ENCODE peak calls at places on chromosomes 13 and 19, in nine cellular contexts. R, V, H, B, K, E, T, M and Y are unnamed samples.
A peak's percentile ranks its signal among the peaks of the same experiment; 100 is the strongest.

GRCh38 chr19:57708641-57709354 is at the start of gene ZNF154:
- DNase-seq in M (peak; percentile 33), V (peak; percentile 71), T (peak; percentile 78), R (no peak), H (peak; percentile 5), K (peak; percentile 41), E (no peak), B (peak; percentile 41), Y (no peak)

GRCh38 chr19:3020321-3020960 is 8.6 kb downstream of the TLE2 start:
- DNase-seq in R (no peak), K (peak; percentile 66), V (no peak), T (peak; percentile 22), M (no peak), B (no peak), H (no peak), E (no peak), Y (no peak)

GRCh38 chr13:20972731-20973130 is 70.2 kb upstream of the XPO4 start:
- DNase-seq in E (no peak), K (no peak), H (no peak), B (no peak), T (no peak), R (no peak), V (no peak), M (no peak), Y (no peak)

GRCh38 chr19:51439021-51439465 is 19.2 kb downstream of the SIGLEC8 start:
- DNase-seq in K (no peak), H (no peak), M (no peak), E (no peak), V (peak; percentile 13), T (no peak), B (peak; percentile 2), R (no peak), Y (no peak)

GRCh38 chr19:33225458-33225925 is at the start of gene SLC7A10:
- DNase-seq in E (no peak), K (no peak), T (no peak), R (no peak), B (no peak), H (no peak), V (no peak), M (no peak), Y (no peak)

GRCh38 chr13:21240586-21240985 is 64.1 kb downstream of the MRPL57 start:
- DNase-seq in B (peak; percentile 33), E (no peak), H (no peak), K (no peak), R (no peak), M (peak; percentile 78), V (no peak), T (no peak), Y (no peak)

GRCh38 chr13:31477961-31478360 is 261.4 kb upstream of the RXFP2 start:
- DNase-seq in R (no peak), B (no peak), T (no peak), H (no peak), E (no peak), V (no peak), K (no peak), M (peak; percentile 48), Y (no peak)

GRCh38 chr19:6232567-6232966 is 47.2 kb downstream of the MLLT1 start:
- DNase-seq in E (no peak), R (no peak), H (no peak), M (peak; percentile 52), B (peak; percentile 25), K (no peak), T (no peak), V (no peak), Y (no peak)

GRCh38 chr13:45367358-45367757 is 26.4 kb upstream of the TPT1 start:
- DNase-seq in K (no peak), M (peak; percentile 81), R (peak; percentile 52), H (peak; percentile 79), V (peak; percentile 55), E (peak; percentile 88), B (peak; percentile 99), T (no peak), Y (peak; percentile 86)

GRCh38 chr19:31316201-31316951 is 32.9 kb downstream of the TSHZ3 start:
- DNase-seq in E (no peak), R (peak; percentile 61), K (peak; percentile 27), V (peak; percentile 54), B (no peak), M (no peak), T (no peak), H (no peak), Y (no peak)

GRCh38 chr13:44148159-44148929 is 225.3 kb upstream of the SERP2 start:
- DNase-seq in R (no peak), K (no peak), B (no peak), T (no peak), M (no peak), V (no peak), H (no peak), E (no peak), Y (no peak)

GRCh38 chr13:41017153-41017552 is 2.0 kb downstream of the ELF1 start:
- DNase-seq in V (no peak), E (no peak), B (no peak), T (no peak), K (peak; percentile 37), H (no peak), R (no peak), M (no peak), Y (peak; percentile 11)

GRCh38 chr13:112733661-112734379 is 44.0 kb downstream of the ATP11A start:
- DNase-seq in T (no peak), B (no peak), H (no peak), E (no peak), M (no peak), R (no peak), K (no peak), V (peak; percentile 50), Y (no peak)

GRCh38 chr19:5078666-5079409 is 109.9 kb downstream of the KDM4B start:
- DNase-seq in V (no peak), M (no peak), H (no peak), R (no peak), E (no peak), T (peak; percentile 50), K (no peak), B (no peak), Y (no peak)

GRCh38 chr13:28540612-28541011 is 45.7 kb upstream of the FLT1 start:
- DNase-seq in H (no peak), V (no peak), M (no peak), B (peak; percentile 40), E (no peak), T (no peak), R (no peak), K (no peak), Y (no peak)

GRCh38 chr13:51734786-51735185 is 69.2 kb downstream of the DHRS12 start:
- DNase-seq in H (no peak), M (no peak), R (no peak), E (no peak), T (no peak), V (no peak), K (no peak), B (no peak), Y (no peak)

GRCh38 chr13:38566526-38566925 is 120.4 kb upstream of the FREM2 start:
- DNase-seq in K (no peak), V (no peak), T (no peak), R (no peak), H (no peak), M (peak; percentile 9), E (no peak), B (no peak), Y (no peak)

GRCh38 chr19:5960005-5961001 is 17.6 kb downstream of the RANBP3 start:
- DNase-seq in T (no peak), R (no peak), H (no peak), E (no peak), V (no peak), B (no peak), M (no peak), K (peak; percentile 50), Y (no peak)

GRCh38 chr13:111399776-111400505 is 79.5 kb downstream of the TEX29 start:
- DNase-seq in H (no peak), K (no peak), E (no peak), V (no peak), T (no peak), M (no peak), R (no peak), B (no peak), Y (no peak)